ENCODE peak calls at places on chromosome 16, in five cellular contexts. F is HEK293T, G is HepG2, I is NT2/D1, N is GM12878. Q is an unnamed sample.

GRCh38 chr16:12339686-12340085 is 363.2 kb downstream of the SNX29 start:
- DNase-seq in G (no peak), F (no peak), I (no peak), N (no peak), Q (no peak)

GRCh38 chr16:29834079-29834478 is 13.8 kb downstream of the MVP start:
- DNase-seq in G (no peak), F (no peak), N (no peak), I (no peak), Q (no peak)

GRCh38 chr16:81127051-81127450 is 30.9 kb upstream of the GCSH start:
- DNase-seq in F (no peak), I (no peak), N (no peak), G (no peak), Q (no peak)

GRCh38 chr16:29862383-29862883 is 593 bp downstream of the CDIPT start:
- DNase-seq in G (no peak), N (no peak), F (no peak), I (no peak), Q (no peak)

GRCh38 chr16:87465306-87465705 is 27.5 kb downstream of the ZCCHC14 start:
- DNase-seq in G (peak; percentile 79), I (no peak), N (no peak), F (no peak), Q (no peak)

GRCh38 chr16:67864594-67864993 is 8.3 kb upstream of the EDC4 start:
- DNase-seq in N (no peak), I (no peak), G (no peak), F (no peak), Q (no peak)

GRCh38 chr16:86571197-86571915 is 4.7 kb downstream of the FOXC2 start:
- DNase-seq in I (no peak), N (no peak), F (no peak), G (no peak), Q (no peak)

GRCh38 chr16:80092686-80093085 is 448.1 kb upstream of the DYNLRB2 start:
- DNase-seq in G (no peak), F (no peak), I (no peak), N (no peak), Q (no peak)

GRCh38 chr16:65336169-65336568 is 214.3 kb upstream of the CDH11 start:
- DNase-seq in I (no peak), G (no peak), F (no peak), N (no peak), Q (no peak)

GRCh38 chr16:56939801-56940200 is 7.9 kb downstream of the HERPUD1 start:
- DNase-seq in I (no peak), N (no peak), G (no peak), F (no peak), Q (no peak)

GRCh38 chr16:27625050-27625697 is 75.2 kb downstream of the KATNIP start:
- DNase-seq in N (no peak), F (no peak), G (peak; percentile 88), I (no peak), Q (no peak)

GRCh38 chr16:67927131-67927941 is 4.3 kb downstream of the CTRL start:
- DNase-seq in N (no peak), G (no peak), I (no peak), F (no peak), Q (no peak)

GRCh38 chr16:85557083-85557975 is 55.8 kb upstream of the GSE1 start:
- DNase-seq in F (peak; percentile 49), N (no peak), I (no peak), G (peak; percentile 75), Q (no peak)

GRCh38 chr16:47574091-47575054 is 113.2 kb downstream of the PHKB start:
- DNase-seq in I (peak; percentile 16), F (no peak), G (no peak), N (peak; percentile 39), Q (no peak)

GRCh38 chr16:17474037-17474436 is 3.3 kb upstream of the XYLT1 start:
- DNase-seq in F (no peak), G (no peak), N (no peak), I (no peak), Q (no peak)

GRCh38 chr16:66578596-66579531 is at the start of gene CMTM2:
- DNase-seq in G (no peak), I (no peak), N (no peak), F (no peak), Q (peak; percentile 64)

GRCh38 chr16:57185945-57186629 is at the start of the genes PSME3IP1 and RSPRY1:
- DNase-seq in I (peak; percentile 99), N (peak; percentile 99), G (peak; percentile 100), F (peak; percentile 99), Q (peak; percentile 99)

GRCh38 chr16:69417537-69418199 is 6.8 kb upstream of the CYB5B start:
- DNase-seq in I (peak; percentile 54), F (no peak), G (peak; percentile 58), N (no peak), Q (no peak)

GRCh38 chr16:55398683-55399230 is 74.8 kb downstream of the IRX6 start:
- DNase-seq in G (no peak), N (no peak), I (no peak), F (no peak), Q (no peak)
- TF ChIP-seq SUZ12 in G (no peak), N (no peak), I (no peak), F (no peak), Q (no peak)

GRCh38 chr16:49930841-49931240 is 74.9 kb upstream of the ZNF423 start:
- DNase-seq in G (no peak), F (no peak), I (no peak), N (no peak), Q (no peak)
- TF ChIP-seq SUZ12 in G (no peak), F (no peak), I (no peak), N (no peak), Q (no peak)

GRCh38 chr16:25110392-25110947 is 1.1 kb upstream of the LCMT1 start:
- DNase-seq in I (no peak), G (no peak), F (no peak), N (no peak), Q (no peak)

GRCh38 chr16:25109643-25110042 is 1.9 kb upstream of the LCMT1 start:
- DNase-seq in F (no peak), G (peak; percentile 74), N (no peak), I (no peak), Q (no peak)

GRCh38 chr16:25107466-25107792 is 4.1 kb upstream of the LCMT1 start:
- DNase-seq in I (no peak), G (no peak), N (no peak), F (no peak), Q (no peak)

GRCh38 chr16:25106567-25107465 is 4.7 kb upstream of the LCMT1 start:
- DNase-seq in N (no peak), G (peak; percentile 90), I (peak; percentile 90), F (peak; percentile 89), Q (peak; percentile 96)

GRCh38 chr16:25108054-25108453 is 3.5 kb upstream of the LCMT1 start:
- DNase-seq in I (no peak), N (no peak), G (peak; percentile 59), F (no peak), Q (peak; percentile 50)
- TF ChIP-seq SUZ12 in I (no peak), N (no peak), G (no peak), F (no peak), Q (no peak)

GRCh38 chr16:73890524-73891500 is 405.8 kb upstream of the PSMD7 start:
- DNase-seq in I (peak; percentile 38), G (no peak), F (peak; percentile 10), N (no peak), Q (peak; percentile 15)

GRCh38 chr16:73888840-73889577 is 407.6 kb upstream of the PSMD7 start:
- DNase-seq in N (no peak), I (no peak), F (no peak), G (no peak), Q (no peak)

GRCh38 chr16:73887895-73888294 is 408.7 kb upstream of the PSMD7 start:
- DNase-seq in G (no peak), N (no peak), I (no peak), F (no peak), Q (no peak)

GRCh38 chr16:73885319-73885718 is 411.3 kb upstream of the PSMD7 start:
- DNase-seq in G (no peak), F (no peak), I (no peak), N (no peak), Q (no peak)

GRCh38 chr16:73886378-73886777 is 410.2 kb upstream of the PSMD7 start:
- DNase-seq in I (no peak), N (no peak), F (no peak), G (no peak), Q (no peak)
- TF ChIP-seq SUZ12 in I (no peak), N (no peak), F (no peak), G (no peak), Q (no peak)

GRCh38 chr16:77213542-77214108 is 14.4 kb downstream of the SYCE1L start:
- DNase-seq in I (no peak), F (no peak), N (no peak), G (peak; percentile 46), Q (no peak)
- TF ChIP-seq SUZ12 in I (no peak), F (no peak), N (no peak), G (no peak), Q (no peak)